ENCODE peak calls at places on chromosome X, in nine cellular contexts. V, H, W, K, M, S, L, I and B are unnamed samples.
A peak's percentile ranks its signal among the peaks of the same experiment; 100 is the strongest.

GRCh38 chrX:126557151-126557550 is 4.5 kb upstream of the DCAF12L1 start:
- DNase-seq in K (no peak), I (no peak), L (no peak), H (no peak), M (no peak), S (no peak), V (no peak), W (no peak), B (no peak)

GRCh38 chrX:1389181-1389992 is 2.5 kb downstream of the SLC25A6 start:
- DNase-seq in L (no peak), M (no peak), H (no peak), V (no peak), W (no peak), S (no peak), I (no peak), K (no peak), B (no peak)

GRCh38 chrX:30275498-30275897 is 28.6 kb downstream of the MAGEB1 start:
- DNase-seq in H (peak; percentile 7), S (no peak), I (no peak), V (peak; percentile 28), L (peak; percentile 6), M (no peak), K (no peak), W (no peak), B (peak; percentile 18)

GRCh38 chrX:69503228-69503834 is 795 bp upstream of the NALF2 start:
- DNase-seq in M (no peak), V (no peak), S (no peak), I (no peak), K (no peak), H (no peak), W (no peak), L (no peak), B (no peak)

GRCh38 chrX:56253832-56254703 is 21.9 kb downstream of the KLF8 start:
- DNase-seq in H (no peak), S (no peak), W (no peak), V (no peak), K (no peak), L (no peak), I (no peak), M (no peak), B (no peak)

GRCh38 chrX:132489256-132490085 is 633 bp upstream of the MBNL3 start:
- DNase-seq in W (peak; percentile 72), K (peak; percentile 12), H (peak; percentile 49), S (peak; percentile 35), V (no peak), I (no peak), M (no peak), L (peak; percentile 11), B (no peak)

GRCh38 chrX:22666441-22666840 is 333.3 kb upstream of the DDX53 start:
- DNase-seq in L (no peak), I (peak; percentile 49), W (peak; percentile 16), S (peak; percentile 6), M (no peak), K (no peak), H (peak; percentile 36), V (no peak), B (no peak)

GRCh38 chrX:57906790-57907189 is 3.5 kb downstream of the ZXDA start:
- DNase-seq in V (no peak), M (peak; percentile 21), S (no peak), K (no peak), L (peak; percentile 28), H (peak; percentile 61), W (no peak), I (no peak), B (peak; percentile 4)

GRCh38 chrX:133046601-133047000 is 50.3 kb downstream of the USP26 start:
- DNase-seq in H (no peak), I (no peak), K (no peak), S (no peak), W (no peak), L (no peak), M (no peak), V (no peak), B (no peak)